ENCODE peak calls at places on chromosomes 6 and 20, in eight cellular contexts. One of them, this sample, is unnamed.

GRCh38 chr6:165181951-165182414 is 127.4 kb downstream of the C6orf118 start:
- DNase-seq in stimulated activated CD4-positive, alpha-beta T cell treated with anti-CD3 and anti-CD28 coated beads, Interleukin-15, amount 100 ng/mL, for 1 hour: no peak
- DNase-seq in LHCN-M2: peak; percentile 96
- DNase-seq in activated CD4-positive, alpha-beta T cell treated with anti-CD3 and anti-CD28 coated beads for 24 hours: no peak
- DNase-seq in heart left ventricle: no peak
- DNase-seq in fibroblast of mammary gland: peak; percentile 90
- DNase-seq in foreskin keratinocyte: peak; percentile 53
- DNase-seq in NCI-H2029: peak; percentile 44
- DNase-seq in this sample: peak; percentile 88

GRCh38 chr20:57654998-57655811 is 35.0 kb upstream of the ZBP1 start:
- DNase-seq in stimulated activated CD4-positive, alpha-beta T cell treated with anti-CD3 and anti-CD28 coated beads, Interleukin-15, amount 100 ng/mL, for 1 hour: no peak
- DNase-seq in LHCN-M2: no peak
- DNase-seq in activated CD4-positive, alpha-beta T cell treated with anti-CD3 and anti-CD28 coated beads for 24 hours: no peak
- DNase-seq in heart left ventricle: peak; percentile 21
- DNase-seq in fibroblast of mammary gland: no peak
- DNase-seq in foreskin keratinocyte: no peak
- DNase-seq in NCI-H2029: no peak
- DNase-seq in this sample: no peak

GRCh38 chr6:31663961-31664789 is 622 bp downstream of the GPANK1 start:
- DNase-seq in stimulated activated CD4-positive, alpha-beta T cell treated with anti-CD3 and anti-CD28 coated beads, Interleukin-15, amount 100 ng/mL, for 1 hour: no peak
- DNase-seq in LHCN-M2: peak; percentile 88
- DNase-seq in activated CD4-positive, alpha-beta T cell treated with anti-CD3 and anti-CD28 coated beads for 24 hours: no peak
- DNase-seq in heart left ventricle: peak; percentile 63
- DNase-seq in fibroblast of mammary gland: peak; percentile 86
- DNase-seq in foreskin keratinocyte: peak; percentile 32
- DNase-seq in NCI-H2029: no peak
- DNase-seq in this sample: peak; percentile 74

GRCh38 chr6:82646231-82646615 is 282.6 kb downstream of the TPBG start:
- DNase-seq in stimulated activated CD4-positive, alpha-beta T cell treated with anti-CD3 and anti-CD28 coated beads, Interleukin-15, amount 100 ng/mL, for 1 hour: no peak
- DNase-seq in LHCN-M2: no peak
- DNase-seq in activated CD4-positive, alpha-beta T cell treated with anti-CD3 and anti-CD28 coated beads for 24 hours: no peak
- DNase-seq in heart left ventricle: no peak
- DNase-seq in fibroblast of mammary gland: no peak
- DNase-seq in foreskin keratinocyte: peak; percentile 37
- DNase-seq in NCI-H2029: no peak
- DNase-seq in this sample: no peak

GRCh38 chr6:159819932-159820640 is 20.0 kb downstream of the PNLDC1 start:
- DNase-seq in stimulated activated CD4-positive, alpha-beta T cell treated with anti-CD3 and anti-CD28 coated beads, Interleukin-15, amount 100 ng/mL, for 1 hour: no peak
- DNase-seq in LHCN-M2: peak; percentile 52
- DNase-seq in activated CD4-positive, alpha-beta T cell treated with anti-CD3 and anti-CD28 coated beads for 24 hours: no peak
- DNase-seq in heart left ventricle: no peak
- DNase-seq in fibroblast of mammary gland: no peak
- DNase-seq in foreskin keratinocyte: no peak
- DNase-seq in NCI-H2029: no peak
- DNase-seq in this sample: no peak

GRCh38 chr20:34815636-34816035 is 9.8 kb downstream of the NCOA6 start:
- DNase-seq in stimulated activated CD4-positive, alpha-beta T cell treated with anti-CD3 and anti-CD28 coated beads, Interleukin-15, amount 100 ng/mL, for 1 hour: no peak
- DNase-seq in LHCN-M2: peak; percentile 35
- DNase-seq in activated CD4-positive, alpha-beta T cell treated with anti-CD3 and anti-CD28 coated beads for 24 hours: no peak
- DNase-seq in heart left ventricle: no peak
- DNase-seq in fibroblast of mammary gland: peak; percentile 40
- DNase-seq in foreskin keratinocyte: no peak
- DNase-seq in NCI-H2029: no peak
- DNase-seq in this sample: no peak

GRCh38 chr6:18386302-18386976 is 711 bp upstream of the RNF144B start:
- DNase-seq in stimulated activated CD4-positive, alpha-beta T cell treated with anti-CD3 and anti-CD28 coated beads, Interleukin-15, amount 100 ng/mL, for 1 hour: no peak
- DNase-seq in LHCN-M2: no peak
- DNase-seq in activated CD4-positive, alpha-beta T cell treated with anti-CD3 and anti-CD28 coated beads for 24 hours: no peak
- DNase-seq in heart left ventricle: peak; percentile 63
- DNase-seq in fibroblast of mammary gland: no peak
- DNase-seq in foreskin keratinocyte: no peak
- DNase-seq in NCI-H2029: peak; percentile 14
- DNase-seq in this sample: peak; percentile 32

GRCh38 chr6:167825759-167826229 is 917 bp upstream of the AFDN start:
- DNase-seq in stimulated activated CD4-positive, alpha-beta T cell treated with anti-CD3 and anti-CD28 coated beads, Interleukin-15, amount 100 ng/mL, for 1 hour: no peak
- DNase-seq in LHCN-M2: peak; percentile 26
- DNase-seq in activated CD4-positive, alpha-beta T cell treated with anti-CD3 and anti-CD28 coated beads for 24 hours: no peak
- DNase-seq in heart left ventricle: peak; percentile 38
- DNase-seq in fibroblast of mammary gland: no peak
- DNase-seq in foreskin keratinocyte: peak; percentile 16
- DNase-seq in NCI-H2029: peak; percentile 58
- DNase-seq in this sample: no peak

GRCh38 chr6:73209117-73209516 is 16.2 kb downstream of the KHDC1L start:
- DNase-seq in stimulated activated CD4-positive, alpha-beta T cell treated with anti-CD3 and anti-CD28 coated beads, Interleukin-15, amount 100 ng/mL, for 1 hour: no peak
- DNase-seq in LHCN-M2: no peak
- DNase-seq in activated CD4-positive, alpha-beta T cell treated with anti-CD3 and anti-CD28 coated beads for 24 hours: no peak
- DNase-seq in heart left ventricle: no peak
- DNase-seq in fibroblast of mammary gland: no peak
- DNase-seq in foreskin keratinocyte: no peak
- DNase-seq in NCI-H2029: no peak
- DNase-seq in this sample: no peak

GRCh38 chr6:106783631-106784566 is 154.5 kb downstream of the QRSL1 start:
- DNase-seq in stimulated activated CD4-positive, alpha-beta T cell treated with anti-CD3 and anti-CD28 coated beads, Interleukin-15, amount 100 ng/mL, for 1 hour: no peak
- DNase-seq in LHCN-M2: peak; percentile 79
- DNase-seq in activated CD4-positive, alpha-beta T cell treated with anti-CD3 and anti-CD28 coated beads for 24 hours: no peak
- DNase-seq in heart left ventricle: no peak
- DNase-seq in fibroblast of mammary gland: peak; percentile 11
- DNase-seq in foreskin keratinocyte: peak; percentile 77
- DNase-seq in NCI-H2029: no peak
- DNase-seq in this sample: peak; percentile 28

GRCh38 chr20:31809656-31810055 is 9.5 kb upstream of the MYLK2 start:
- DNase-seq in stimulated activated CD4-positive, alpha-beta T cell treated with anti-CD3 and anti-CD28 coated beads, Interleukin-15, amount 100 ng/mL, for 1 hour: no peak
- DNase-seq in LHCN-M2: peak; percentile 49
- DNase-seq in activated CD4-positive, alpha-beta T cell treated with anti-CD3 and anti-CD28 coated beads for 24 hours: no peak
- DNase-seq in heart left ventricle: no peak
- DNase-seq in fibroblast of mammary gland: no peak
- DNase-seq in foreskin keratinocyte: no peak
- DNase-seq in NCI-H2029: no peak
- DNase-seq in this sample: no peak

GRCh38 chr6:17584241-17584803 is 15.8 kb upstream of the FAM8A1 start:
- DNase-seq in stimulated activated CD4-positive, alpha-beta T cell treated with anti-CD3 and anti-CD28 coated beads, Interleukin-15, amount 100 ng/mL, for 1 hour: no peak
- DNase-seq in LHCN-M2: peak; percentile 82
- DNase-seq in activated CD4-positive, alpha-beta T cell treated with anti-CD3 and anti-CD28 coated beads for 24 hours: no peak
- DNase-seq in heart left ventricle: no peak
- DNase-seq in fibroblast of mammary gland: peak; percentile 80
- DNase-seq in foreskin keratinocyte: no peak
- DNase-seq in NCI-H2029: peak; percentile 71
- DNase-seq in this sample: peak; percentile 64

GRCh38 chr6:22570185-22570551 is 802 bp downstream of the HDGFL1 start:
- DNase-seq in stimulated activated CD4-positive, alpha-beta T cell treated with anti-CD3 and anti-CD28 coated beads, Interleukin-15, amount 100 ng/mL, for 1 hour: no peak
- DNase-seq in LHCN-M2: no peak
- DNase-seq in activated CD4-positive, alpha-beta T cell treated with anti-CD3 and anti-CD28 coated beads for 24 hours: no peak
- DNase-seq in heart left ventricle: no peak
- DNase-seq in fibroblast of mammary gland: no peak
- DNase-seq in foreskin keratinocyte: no peak
- DNase-seq in NCI-H2029: no peak
- DNase-seq in this sample: no peak

GRCh38 chr20:9270831-9271230 is 201.9 kb downstream of the PLCB4 start:
- DNase-seq in stimulated activated CD4-positive, alpha-beta T cell treated with anti-CD3 and anti-CD28 coated beads, Interleukin-15, amount 100 ng/mL, for 1 hour: no peak
- DNase-seq in LHCN-M2: peak; percentile 84
- DNase-seq in activated CD4-positive, alpha-beta T cell treated with anti-CD3 and anti-CD28 coated beads for 24 hours: no peak
- DNase-seq in heart left ventricle: no peak
- DNase-seq in fibroblast of mammary gland: peak; percentile 83
- DNase-seq in foreskin keratinocyte: no peak
- DNase-seq in NCI-H2029: no peak
- DNase-seq in this sample: peak; percentile 67

GRCh38 chr6:3061501-3061941 is 6.8 kb upstream of the RIPK1 start:
- DNase-seq in stimulated activated CD4-positive, alpha-beta T cell treated with anti-CD3 and anti-CD28 coated beads, Interleukin-15, amount 100 ng/mL, for 1 hour: no peak
- DNase-seq in LHCN-M2: peak; percentile 41
- DNase-seq in activated CD4-positive, alpha-beta T cell treated with anti-CD3 and anti-CD28 coated beads for 24 hours: no peak
- DNase-seq in heart left ventricle: no peak
- DNase-seq in fibroblast of mammary gland: peak; percentile 53
- DNase-seq in foreskin keratinocyte: peak; percentile 97
- DNase-seq in NCI-H2029: no peak
- DNase-seq in this sample: peak; percentile 82

GRCh38 chr6:142537612-142538478 is 236.0 kb downstream of the ADGRG6 start:
- DNase-seq in stimulated activated CD4-positive, alpha-beta T cell treated with anti-CD3 and anti-CD28 coated beads, Interleukin-15, amount 100 ng/mL, for 1 hour: no peak
- DNase-seq in LHCN-M2: peak; percentile 57
- DNase-seq in activated CD4-positive, alpha-beta T cell treated with anti-CD3 and anti-CD28 coated beads for 24 hours: no peak
- DNase-seq in heart left ventricle: no peak
- DNase-seq in fibroblast of mammary gland: peak; percentile 42
- DNase-seq in foreskin keratinocyte: no peak
- DNase-seq in NCI-H2029: no peak
- DNase-seq in this sample: no peak

GRCh38 chr20:59850018-59850641 is 83.3 kb downstream of the SYCP2 start:
- DNase-seq in stimulated activated CD4-positive, alpha-beta T cell treated with anti-CD3 and anti-CD28 coated beads, Interleukin-15, amount 100 ng/mL, for 1 hour: no peak
- DNase-seq in LHCN-M2: peak; percentile 41
- DNase-seq in activated CD4-positive, alpha-beta T cell treated with anti-CD3 and anti-CD28 coated beads for 24 hours: no peak
- DNase-seq in heart left ventricle: no peak
- DNase-seq in fibroblast of mammary gland: peak; percentile 52
- DNase-seq in foreskin keratinocyte: no peak
- DNase-seq in NCI-H2029: peak; percentile 40
- DNase-seq in this sample: peak; percentile 9

GRCh38 chr6:138588805-138589434 is 89.6 kb upstream of the NHSL1 start:
- DNase-seq in stimulated activated CD4-positive, alpha-beta T cell treated with anti-CD3 and anti-CD28 coated beads, Interleukin-15, amount 100 ng/mL, for 1 hour: peak; percentile 7
- DNase-seq in LHCN-M2: peak; percentile 75
- DNase-seq in activated CD4-positive, alpha-beta T cell treated with anti-CD3 and anti-CD28 coated beads for 24 hours: peak; percentile 53
- DNase-seq in heart left ventricle: peak; percentile 58
- DNase-seq in fibroblast of mammary gland: peak; percentile 87
- DNase-seq in foreskin keratinocyte: no peak
- DNase-seq in NCI-H2029: no peak
- DNase-seq in this sample: no peak

GRCh38 chr20:4261333-4262284 is 246.3 kb upstream of the RNF24 start:
- DNase-seq in stimulated activated CD4-positive, alpha-beta T cell treated with anti-CD3 and anti-CD28 coated beads, Interleukin-15, amount 100 ng/mL, for 1 hour: no peak
- DNase-seq in LHCN-M2: peak; percentile 20
- DNase-seq in activated CD4-positive, alpha-beta T cell treated with anti-CD3 and anti-CD28 coated beads for 24 hours: no peak
- DNase-seq in heart left ventricle: no peak
- DNase-seq in fibroblast of mammary gland: peak; percentile 67
- DNase-seq in foreskin keratinocyte: no peak
- DNase-seq in NCI-H2029: no peak
- DNase-seq in this sample: peak; percentile 48

GRCh38 chr6:138454976-138455706 is 44.2 kb downstream of the NHSL1 start:
- DNase-seq in stimulated activated CD4-positive, alpha-beta T cell treated with anti-CD3 and anti-CD28 coated beads, Interleukin-15, amount 100 ng/mL, for 1 hour: peak; percentile 21
- DNase-seq in LHCN-M2: peak; percentile 20
- DNase-seq in activated CD4-positive, alpha-beta T cell treated with anti-CD3 and anti-CD28 coated beads for 24 hours: no peak
- DNase-seq in heart left ventricle: no peak
- DNase-seq in fibroblast of mammary gland: peak; percentile 33
- DNase-seq in foreskin keratinocyte: peak; percentile 82
- DNase-seq in NCI-H2029: no peak
- DNase-seq in this sample: peak; percentile 12

GRCh38 chr6:44129841-44130322 is 2.5 kb downstream of the TMEM63B start:
- DNase-seq in stimulated activated CD4-positive, alpha-beta T cell treated with anti-CD3 and anti-CD28 coated beads, Interleukin-15, amount 100 ng/mL, for 1 hour: no peak
- DNase-seq in LHCN-M2: no peak
- DNase-seq in activated CD4-positive, alpha-beta T cell treated with anti-CD3 and anti-CD28 coated beads for 24 hours: no peak
- DNase-seq in heart left ventricle: no peak
- DNase-seq in fibroblast of mammary gland: no peak
- DNase-seq in foreskin keratinocyte: no peak
- DNase-seq in NCI-H2029: no peak
- DNase-seq in this sample: no peak

GRCh38 chr6:86913795-86914194 is 23.5 kb upstream of the HTR1E start:
- DNase-seq in stimulated activated CD4-positive, alpha-beta T cell treated with anti-CD3 and anti-CD28 coated beads, Interleukin-15, amount 100 ng/mL, for 1 hour: no peak
- DNase-seq in LHCN-M2: no peak
- DNase-seq in activated CD4-positive, alpha-beta T cell treated with anti-CD3 and anti-CD28 coated beads for 24 hours: no peak
- DNase-seq in heart left ventricle: no peak
- DNase-seq in fibroblast of mammary gland: no peak
- DNase-seq in foreskin keratinocyte: no peak
- DNase-seq in NCI-H2029: no peak
- DNase-seq in this sample: peak; percentile 63

GRCh38 chr6:14664616-14665315 is 547.2 kb downstream of the CD83 start:
- DNase-seq in stimulated activated CD4-positive, alpha-beta T cell treated with anti-CD3 and anti-CD28 coated beads, Interleukin-15, amount 100 ng/mL, for 1 hour: no peak
- DNase-seq in LHCN-M2: no peak
- DNase-seq in activated CD4-positive, alpha-beta T cell treated with anti-CD3 and anti-CD28 coated beads for 24 hours: no peak
- DNase-seq in heart left ventricle: no peak
- DNase-seq in fibroblast of mammary gland: no peak
- DNase-seq in foreskin keratinocyte: peak; percentile 28
- DNase-seq in NCI-H2029: no peak
- DNase-seq in this sample: no peak